ENCODE peak calls at places on chromosomes 6 and 20, in five cellular contexts. B, J, V, A and S are unnamed samples.

GRCh38 chr6:68976260-68976659 is 341.2 kb downstream of the ADGRB3 start:
- DNase-seq in V (no peak), B (no peak), A (no peak), J (no peak), S (no peak)

GRCh38 chr20:8018928-8019177 is 708 bp downstream of the TMX4 start:
- DNase-seq in V (no peak), B (no peak), A (no peak), J (no peak), S (no peak)

GRCh38 chr6:45278367-45278766 is 49.8 kb upstream of the RUNX2 start:
- DNase-seq in B (no peak), J (peak), V (no peak), A (no peak), S (no peak)

GRCh38 chr6:150634641-150635292 is 35.1 kb downstream of the PLEKHG1 start:
- DNase-seq in B (no peak), A (no peak), V (no peak), J (no peak), S (no peak)

GRCh38 chr6:25991785-25992412 is 29.3 kb downstream of the TRIM38 start:
- DNase-seq in V (peak), A (no peak), J (no peak), B (peak), S (peak)

GRCh38 chr6:134584809-134585528 is 267.1 kb upstream of the SGK1 start:
- DNase-seq in A (no peak), J (no peak), B (no peak), V (no peak), S (no peak)

GRCh38 chr6:122692175-122692598 is 82.0 kb downstream of the PKIB start:
- DNase-seq in J (no peak), V (no peak), B (no peak), A (no peak), S (no peak)

GRCh38 chr6:114096553-114097172 is 125.7 kb upstream of the HDAC2 start:
- DNase-seq in B (no peak), J (no peak), V (no peak), A (peak), S (no peak)

GRCh38 chr6:108165714-108166663 is at the start of gene NR2E1:
- DNase-seq in J (no peak), A (no peak), V (no peak), B (no peak), S (no peak)

GRCh38 chr6:163935158-163935762 is 520.7 kb downstream of the QKI start:
- DNase-seq in V (no peak), B (no peak), A (no peak), J (no peak), S (no peak)

GRCh38 chr6:167045828-167046580 is 46.8 kb downstream of the CEP43 start:
- DNase-seq in J (no peak), B (no peak), A (no peak), V (no peak), S (no peak)

DNA sequence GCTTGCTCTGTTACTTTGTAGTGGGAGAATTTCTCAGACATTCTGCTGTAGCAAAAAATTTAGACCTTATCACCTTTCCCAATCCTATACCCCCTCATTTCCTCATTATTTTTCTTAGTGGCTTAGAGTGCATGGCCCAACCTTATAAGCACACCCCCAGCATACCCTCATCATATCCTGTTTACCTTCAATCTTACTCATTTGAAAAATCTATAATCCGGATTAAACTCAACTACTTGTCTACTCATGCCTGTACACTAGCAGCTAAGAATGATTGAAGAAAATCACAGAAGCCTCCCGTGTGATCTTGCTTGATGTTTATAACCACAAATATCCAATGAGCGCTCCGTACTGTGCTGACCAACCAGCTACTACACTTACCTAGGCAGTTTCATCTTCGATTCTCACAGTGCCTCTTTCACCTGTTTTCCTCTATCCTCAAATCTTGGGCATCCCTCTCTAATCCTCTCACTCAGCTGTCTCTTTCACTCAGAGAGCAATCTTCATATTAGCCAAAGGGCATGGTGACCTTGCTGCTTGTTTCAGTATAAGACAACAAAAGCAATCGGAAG is 36.6 kb downstream of the AIG1 start:
- DNase-seq in B (no peak), J (no peak), V (no peak), A (no peak), S (no peak)
- H3K27ac ChIP-seq in B (no peak), J (no peak), V (no peak), A (no peak), S (no peak)

DNA sequence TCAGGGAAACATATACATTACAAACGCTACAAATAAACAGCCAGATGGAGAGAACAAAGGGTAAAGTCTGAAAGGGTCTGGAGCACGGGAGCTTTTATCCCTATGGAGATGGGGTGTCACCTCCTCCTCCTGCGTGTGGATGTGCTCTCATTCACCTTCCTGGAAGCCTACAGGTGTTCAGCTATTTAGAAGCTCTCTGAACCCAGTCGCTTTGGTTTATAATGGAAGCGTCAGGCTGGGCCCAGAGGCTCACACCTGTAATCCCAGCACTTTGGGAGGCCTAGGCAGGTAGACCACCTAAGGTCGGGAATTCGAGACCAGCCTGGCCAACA is 17.7 kb upstream of the ITCH start:
- DNase-seq in B (no peak), V (no peak), J (no peak), A (no peak), S (no peak)
- H3K4me3 ChIP-seq in B (no peak), V (no peak), J (no peak), A (no peak), S (no peak)

GRCh38 chr6:101397199-101397598 is 3.7 kb downstream of the GRIK2 start:
- DNase-seq in V (no peak), A (no peak), J (no peak), B (no peak), S (no peak)
- TF ChIP-seq CTCF in V (no peak), A (peak), J (peak), B (no peak), S (no peak)

GRCh38 chr6:7572213-7572943 is 17.6 kb upstream of the SNRNP48 start:
- DNase-seq in J (no peak), B (no peak), A (no peak), V (no peak), S (no peak)
- H3K27ac ChIP-seq in J (no peak), B (no peak), A (no peak), V (no peak), S (no peak)

GRCh38 chr20:17594443-17594842 is 24.6 kb downstream of the DSTN start:
- DNase-seq in V (no peak), B (no peak), J (peak), A (no peak), S (peak)
- H3K4me3 ChIP-seq in V (no peak), B (peak), J (no peak), A (no peak), S (no peak)